ENCODE peak calls at places on chromosomes 1 and 21, in ten cellular contexts. Y is endothelial cell of umbilical vein, L is suprapubic skin, O is transverse colon, T is GM23338, B is H1, C is stomach, X is K562, K is prostate gland, F is sigmoid colon. E is an unnamed sample.

GRCh38 chr21:39314155-39315027 is 959 bp upstream of the BRWD1 start:
- DNase-seq in Y (peak; percentile 76), L (no peak), O (peak; percentile 50), T (peak; percentile 75), B (no peak), C (peak; percentile 28), X (no peak), K (peak; percentile 39), F (peak; percentile 72), E (no peak)

GRCh38 chr1:24112381-24113169 is 640 bp upstream of the MYOM3 start:
- DNase-seq in Y (peak; percentile 63), L (no peak), O (peak; percentile 73), T (peak; percentile 71), B (peak; percentile 27), C (peak; percentile 69), X (peak; percentile 72), K (peak; percentile 66), F (peak; percentile 85), E (no peak)

GRCh38 chr1:50450861-50451653 is 27.8 kb upstream of the DMRTA2 start:
- DNase-seq in Y (no peak), L (no peak), O (no peak), T (no peak), B (no peak), C (no peak), X (no peak), K (no peak), F (no peak), E (no peak)

GRCh38 chr1:201648066-201648910 is 109.4 kb downstream of the NAV1 start:
- DNase-seq in Y (peak; percentile 56), L (peak; percentile 81), O (peak; percentile 35), T (peak; percentile 72), B (no peak), C (peak; percentile 47), X (peak; percentile 76), K (peak; percentile 13), F (peak; percentile 78), E (no peak)

GRCh38 chr1:169483500-169483966 is 2.2 kb downstream of the SLC19A2 start:
- DNase-seq in Y (no peak), L (no peak), O (no peak), T (no peak), B (no peak), C (peak; percentile 62), X (peak; percentile 35), K (peak; percentile 64), F (no peak), E (no peak)

GRCh38 chr1:81547912-81548303 is 252.8 kb upstream of the ADGRL2 start:
- DNase-seq in Y (no peak), L (no peak), O (no peak), T (no peak), B (no peak), C (no peak), X (no peak), K (no peak), F (no peak), E (no peak)

GRCh38 chr1:11826946-11827345 is 20.6 kb downstream of the NPPA start:
- DNase-seq in Y (no peak), L (no peak), O (no peak), T (no peak), B (no peak), C (no peak), X (no peak), K (no peak), F (peak; percentile 29), E (no peak)

GRCh38 chr1:195075973-195076372 is 1532.3 kb downstream of the KCNT2 start:
- DNase-seq in Y (no peak), L (no peak), O (no peak), T (no peak), B (no peak), C (no peak), X (no peak), K (no peak), F (no peak), E (no peak)

GRCh38 chr1:150887018-150887417 is at the start of gene CTXND2:
- DNase-seq in Y (no peak), L (no peak), O (no peak), T (peak; percentile 8), B (no peak), C (no peak), X (no peak), K (no peak), F (no peak), E (no peak)

GRCh38 chr1:180157576-180158057 is 2.9 kb downstream of the QSOX1 start:
- DNase-seq in Y (peak; percentile 56), L (no peak), O (peak; percentile 44), T (peak; percentile 31), B (no peak), C (peak; percentile 68), X (no peak), K (no peak), F (no peak), E (no peak)

GRCh38 chr21:36806103-36806502 is 107.2 kb downstream of the SIM2 start:
- DNase-seq in Y (no peak), L (no peak), O (no peak), T (no peak), B (no peak), C (no peak), X (no peak), K (no peak), F (no peak), E (no peak)

DNA sequence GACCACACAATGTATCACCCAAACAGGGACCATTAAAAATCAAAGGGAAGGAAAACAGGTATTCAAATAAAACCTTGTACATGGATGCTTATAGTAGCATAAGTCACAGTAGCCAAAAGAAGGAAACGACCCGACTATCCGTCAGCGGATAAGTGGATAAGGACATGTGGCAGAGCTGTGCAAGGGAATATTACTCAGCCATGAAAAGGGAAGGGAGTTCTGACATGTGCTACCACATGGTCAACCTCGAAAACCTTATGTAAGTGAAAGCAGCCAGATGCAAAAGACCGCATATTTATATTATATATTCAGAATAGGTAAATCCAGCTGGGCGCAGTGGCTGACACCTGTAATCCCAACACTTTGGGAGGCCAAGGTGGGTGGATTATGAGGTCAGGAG is 193.3 kb downstream of the NPHP4 start:
- DNase-seq in Y (no peak), L (no peak), O (no peak), T (no peak), B (no peak), C (no peak), X (no peak), K (no peak), F (no peak), E (no peak)
- H3K4me3 ChIP-seq in Y (no peak overlapping the region), L (no peak overlapping the region), O (no peak overlapping the region), T (no peak overlapping the region), B (no peak overlapping the region), C (no peak overlapping the region), X (no peak overlapping the region), K (no peak overlapping the region), F (no peak overlapping the region), E (no peak overlapping the region)

DNA sequence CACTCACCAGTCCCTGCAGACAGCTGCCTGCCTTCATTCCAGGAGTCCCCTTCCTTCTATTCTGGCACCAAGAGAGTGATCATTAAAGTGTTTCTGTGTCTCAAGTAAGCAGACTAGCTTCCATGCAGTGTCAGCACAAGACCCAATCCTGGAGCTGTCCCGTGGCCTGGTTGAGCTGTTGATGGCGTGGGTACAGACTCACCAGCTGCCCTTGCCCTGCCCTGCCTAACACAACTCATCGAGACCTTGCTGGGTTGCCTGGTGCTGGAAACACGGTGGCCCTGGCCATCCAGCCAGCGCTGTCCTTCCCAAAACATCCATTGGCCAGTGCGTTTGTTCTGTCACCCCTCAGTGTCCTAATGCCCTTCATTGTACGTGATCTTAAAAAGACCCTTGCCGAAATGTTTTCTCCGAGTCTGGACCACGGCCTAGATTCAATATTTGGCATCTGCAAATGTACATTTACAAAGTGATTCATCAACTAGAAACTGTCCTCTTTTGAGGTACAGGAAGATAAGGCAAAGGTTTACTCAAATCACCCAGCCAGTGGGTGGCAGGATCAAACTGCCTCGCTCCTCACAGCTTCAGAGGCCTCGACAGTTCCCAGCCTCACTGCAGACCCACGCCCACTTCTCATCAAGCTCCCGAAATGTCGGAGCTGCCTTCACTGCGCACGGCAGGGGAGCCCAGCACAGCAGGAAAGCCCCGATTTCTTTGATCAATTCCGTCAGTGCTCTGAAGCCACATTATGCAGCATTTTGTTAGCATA is 494.1 kb downstream of the KIF26B start:
- DNase-seq in Y (no peak), L (no peak), O (no peak), T (peak; percentile 43), B (no peak), C (no peak), X (no peak), K (no peak), F (no peak), E (peak; percentile 47)
- TF ChIP-seq POLR2AphosphoS5 in Y (no peak), L (no peak), O (no peak), T (no peak), B (no peak), C (no peak), X (no peak), K (no peak), F (no peak), E (no peak)

GRCh38 chr1:239555350-239555749 is 169.0 kb downstream of the CHRM3 start:
- DNase-seq in Y (no peak), L (no peak), O (no peak), T (peak; percentile 60), B (no peak), C (no peak), X (no peak), K (no peak), F (no peak), E (no peak)

GRCh38 chr1:239560921-239561320 is 174.6 kb downstream of the CHRM3 start:
- DNase-seq in Y (no peak), L (no peak), O (no peak), T (no peak), B (no peak), C (no peak), X (no peak), K (no peak), F (no peak), E (no peak)

GRCh38 chr1:239558992-239559391 is 172.6 kb downstream of the CHRM3 start:
- DNase-seq in Y (no peak), L (no peak), O (no peak), T (no peak), B (no peak), C (no peak), X (no peak), K (no peak), F (no peak), E (no peak)

GRCh38 chr1:239562095-239562494 is 175.7 kb downstream of the CHRM3 start:
- DNase-seq in Y (no peak), L (no peak), O (no peak), T (no peak), B (no peak), C (no peak), X (no peak), K (no peak), F (no peak), E (no peak)

DNA sequence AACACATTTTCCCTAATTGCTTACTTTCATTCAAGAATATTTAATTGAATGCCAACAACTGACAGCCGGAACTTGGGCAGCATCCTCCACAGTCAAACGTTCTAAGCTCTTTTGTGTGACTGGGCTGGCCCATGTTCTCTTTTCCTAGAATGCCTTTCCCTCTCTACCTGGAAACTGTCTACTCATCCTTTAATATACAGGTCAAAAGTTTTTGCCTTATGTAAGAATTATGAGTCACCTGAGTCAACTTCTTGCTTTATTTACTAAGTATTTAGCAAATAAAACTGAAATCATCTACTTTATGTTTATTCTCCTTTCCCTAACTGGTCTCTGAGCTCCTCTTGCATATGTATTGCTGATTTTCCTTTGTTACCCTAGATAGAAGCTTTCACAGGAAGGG is 172.2 kb downstream of the CHRM3 start:
- DNase-seq in Y (no peak), L (no peak), O (no peak), T (no peak), B (no peak), C (no peak), X (no peak), K (no peak), F (no peak), E (no peak)
- H3K4me3 ChIP-seq in Y (no peak overlapping the region), L (no peak overlapping the region), O (no peak overlapping the region), T (no peak overlapping the region), B (no peak overlapping the region), C (no peak overlapping the region), X (no peak overlapping the region), K (no peak overlapping the region), F (no peak overlapping the region), E (no peak overlapping the region)

GRCh38 chr1:92211166-92211565 is 6.5 kb upstream of the C1orf146 start:
- DNase-seq in Y (no peak), L (no peak), O (no peak), T (no peak), B (no peak), C (no peak), X (no peak), K (no peak), F (no peak), E (no peak)
- TF ChIP-seq POLR2AphosphoS5 in Y (no peak), L (no peak), O (no peak), T (no peak), B (no peak), C (no peak), X (no peak), K (no peak), F (no peak), E (no peak)